ENCODE peak calls at places on chromosomes 5 and 9, in six cellular contexts. One of them, this sample, is unnamed.

GRCh38 chr5:135195267-135195603 is 161.2 kb upstream of the PITX1 start:
- DNase-seq in fibroblast of pulmonary artery: peak
- DNase-seq in omental fat pad: no peak
- DNase-seq in Peyer's patch: no peak
- DNase-seq in foreskin fibroblast: no peak
- DNase-seq in B cell: no peak
- DNase-seq in this sample: peak

GRCh38 chr5:51095481-51095880 is 287.8 kb upstream of the ISL1 start:
- DNase-seq in fibroblast of pulmonary artery: no peak
- DNase-seq in omental fat pad: no peak
- DNase-seq in Peyer's patch: no peak
- DNase-seq in foreskin fibroblast: no peak
- DNase-seq in B cell: no peak
- DNase-seq in this sample: no peak

GRCh38 chr5:37839441-37840035 is 303 bp downstream of the GDNF start:
- DNase-seq in fibroblast of pulmonary artery: peak
- DNase-seq in omental fat pad: no peak
- DNase-seq in Peyer's patch: no peak
- DNase-seq in foreskin fibroblast: peak
- DNase-seq in B cell: no peak
- DNase-seq in this sample: no peak

GRCh38 chr5:119470851-119471451 is 18.7 kb downstream of the HSD17B4 start:
- DNase-seq in fibroblast of pulmonary artery: peak
- DNase-seq in omental fat pad: no peak
- DNase-seq in Peyer's patch: no peak
- DNase-seq in foreskin fibroblast: peak
- DNase-seq in B cell: no peak
- DNase-seq in this sample: peak

GRCh38 chr5:133580618-133581017 is 31.7 kb downstream of the FSTL4 start:
- DNase-seq in fibroblast of pulmonary artery: no peak
- DNase-seq in omental fat pad: no peak
- DNase-seq in Peyer's patch: no peak
- DNase-seq in foreskin fibroblast: no peak
- DNase-seq in B cell: no peak
- DNase-seq in this sample: no peak

GRCh38 chr5:174690256-174690655 is 34.1 kb upstream of the MSX2 start:
- DNase-seq in fibroblast of pulmonary artery: no peak
- DNase-seq in omental fat pad: no peak
- DNase-seq in Peyer's patch: no peak
- DNase-seq in foreskin fibroblast: peak
- DNase-seq in B cell: no peak
- DNase-seq in this sample: no peak

GRCh38 chr5:138963763-138964371 is 88.7 kb upstream of the LRRTM2 start:
- DNase-seq in fibroblast of pulmonary artery: no peak
- DNase-seq in omental fat pad: no peak
- DNase-seq in Peyer's patch: no peak
- DNase-seq in foreskin fibroblast: peak
- DNase-seq in B cell: no peak
- DNase-seq in this sample: no peak

GRCh38 chr9:6272229-6272597 is 56.0 kb upstream of the TPD52L3 start:
- DNase-seq in fibroblast of pulmonary artery: peak
- DNase-seq in omental fat pad: no peak
- DNase-seq in Peyer's patch: no peak
- DNase-seq in foreskin fibroblast: peak
- DNase-seq in B cell: no peak
- DNase-seq in this sample: peak

GRCh38 chr5:73318308-73318719 is 130.3 kb downstream of the FOXD1 start:
- DNase-seq in fibroblast of pulmonary artery: no peak
- DNase-seq in omental fat pad: no peak
- DNase-seq in Peyer's patch: no peak
- DNase-seq in foreskin fibroblast: no peak
- DNase-seq in B cell: no peak
- DNase-seq in this sample: peak

GRCh38 chr5:109645591-109646236 is 44.0 kb upstream of the MAN2A1 start:
- DNase-seq in fibroblast of pulmonary artery: no peak
- DNase-seq in omental fat pad: no peak
- DNase-seq in Peyer's patch: no peak
- DNase-seq in foreskin fibroblast: no peak
- DNase-seq in B cell: no peak
- DNase-seq in this sample: peak

GRCh38 chr9:68488126-68488525 is 52.6 kb downstream of the TMEM252 start:
- DNase-seq in fibroblast of pulmonary artery: no peak
- DNase-seq in omental fat pad: no peak
- DNase-seq in Peyer's patch: no peak
- DNase-seq in foreskin fibroblast: no peak
- DNase-seq in B cell: no peak
- DNase-seq in this sample: no peak

GRCh38 chr9:35603506-35603985 is 1.5 kb upstream of the TESK1 start:
- DNase-seq in fibroblast of pulmonary artery: peak
- DNase-seq in omental fat pad: no peak
- DNase-seq in Peyer's patch: peak
- DNase-seq in foreskin fibroblast: peak
- DNase-seq in B cell: no peak
- DNase-seq in this sample: no peak

GRCh38 chr5:113071401-113071800 is 94.8 kb downstream of the DCP2 start:
- DNase-seq in fibroblast of pulmonary artery: no peak
- DNase-seq in omental fat pad: no peak
- DNase-seq in Peyer's patch: no peak
- DNase-seq in foreskin fibroblast: no peak
- DNase-seq in B cell: no peak
- DNase-seq in this sample: no peak

GRCh38 chr5:156475831-156476551 is 149.0 kb downstream of the SGCD start:
- DNase-seq in fibroblast of pulmonary artery: peak
- DNase-seq in omental fat pad: no peak
- DNase-seq in Peyer's patch: no peak
- DNase-seq in foreskin fibroblast: peak
- DNase-seq in B cell: no peak
- DNase-seq in this sample: peak

GRCh38 chr5:128665747-128666355 is 127.8 kb upstream of the FBN2 start:
- DNase-seq in fibroblast of pulmonary artery: no peak
- DNase-seq in omental fat pad: no peak
- DNase-seq in Peyer's patch: no peak
- DNase-seq in foreskin fibroblast: no peak
- DNase-seq in B cell: no peak
- DNase-seq in this sample: no peak

GRCh38 chr9:134853893-134854292 is 26.7 kb upstream of the FCN2 start:
- DNase-seq in fibroblast of pulmonary artery: no peak
- DNase-seq in omental fat pad: no peak
- DNase-seq in Peyer's patch: no peak
- DNase-seq in foreskin fibroblast: no peak
- DNase-seq in B cell: no peak
- DNase-seq in this sample: no peak
- TF ChIP-seq CTCF in fibroblast of pulmonary artery: no peak
- TF ChIP-seq CTCF in omental fat pad: no peak
- TF ChIP-seq CTCF in Peyer's patch: no peak
- TF ChIP-seq CTCF in foreskin fibroblast: no peak
- TF ChIP-seq CTCF in B cell: no peak
- TF ChIP-seq CTCF in this sample: no peak

GRCh38 chr5:173515526-173515925 is 100.9 kb downstream of the BOD1 start:
- DNase-seq in fibroblast of pulmonary artery: peak
- DNase-seq in omental fat pad: no peak
- DNase-seq in Peyer's patch: no peak
- DNase-seq in foreskin fibroblast: peak
- DNase-seq in B cell: no peak
- DNase-seq in this sample: no peak

GRCh38 chr5:173509060-173509459 is 107.4 kb downstream of the BOD1 start:
- DNase-seq in fibroblast of pulmonary artery: no peak
- DNase-seq in omental fat pad: no peak
- DNase-seq in Peyer's patch: no peak
- DNase-seq in foreskin fibroblast: no peak
- DNase-seq in B cell: no peak
- DNase-seq in this sample: no peak

GRCh38 chr5:173513521-173513991 is 102.9 kb downstream of the BOD1 start:
- DNase-seq in fibroblast of pulmonary artery: no peak
- DNase-seq in omental fat pad: no peak
- DNase-seq in Peyer's patch: no peak
- DNase-seq in foreskin fibroblast: peak
- DNase-seq in B cell: no peak
- DNase-seq in this sample: peak

GRCh38 chr5:173514666-173515065 is 101.8 kb downstream of the BOD1 start:
- DNase-seq in fibroblast of pulmonary artery: no peak
- DNase-seq in omental fat pad: no peak
- DNase-seq in Peyer's patch: no peak
- DNase-seq in foreskin fibroblast: no peak
- DNase-seq in B cell: no peak
- DNase-seq in this sample: no peak

GRCh38 chr5:173512637-173513435 is 103.6 kb downstream of the BOD1 start:
- DNase-seq in fibroblast of pulmonary artery: no peak
- DNase-seq in omental fat pad: no peak
- DNase-seq in Peyer's patch: no peak
- DNase-seq in foreskin fibroblast: no peak
- DNase-seq in B cell: no peak
- DNase-seq in this sample: no peak
- TF ChIP-seq CTCF in fibroblast of pulmonary artery: no peak
- TF ChIP-seq CTCF in omental fat pad: no peak
- TF ChIP-seq CTCF in Peyer's patch: no peak
- TF ChIP-seq CTCF in foreskin fibroblast: no peak
- TF ChIP-seq CTCF in B cell: no peak
- TF ChIP-seq CTCF in this sample: no peak

DNA sequence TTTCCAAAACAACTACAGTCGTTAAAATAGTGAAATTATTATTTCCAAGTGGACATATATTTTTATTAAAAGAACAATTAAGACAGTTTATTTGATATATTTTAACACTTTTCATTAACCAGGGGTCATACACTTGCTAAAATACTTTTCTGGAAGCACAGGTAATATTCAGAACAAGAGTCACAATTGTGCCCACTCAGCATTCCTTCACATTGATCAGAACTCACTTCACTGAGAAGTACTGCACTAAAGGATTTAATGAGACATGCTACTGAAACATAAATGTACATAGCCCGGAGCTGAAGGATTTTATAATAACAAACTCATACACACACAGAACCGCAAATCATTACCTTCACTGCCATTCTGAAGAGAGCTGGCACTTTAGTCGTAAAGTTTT is 361.8 kb downstream of the ARL15 start:
- DNase-seq in fibroblast of pulmonary artery: no peak
- DNase-seq in omental fat pad: no peak
- DNase-seq in Peyer's patch: no peak
- DNase-seq in foreskin fibroblast: no peak
- DNase-seq in B cell: no peak
- DNase-seq in this sample: no peak
- TF ChIP-seq CTCF in fibroblast of pulmonary artery: no peak
- TF ChIP-seq CTCF in omental fat pad: no peak
- TF ChIP-seq CTCF in Peyer's patch: no peak
- TF ChIP-seq CTCF in foreskin fibroblast: no peak
- TF ChIP-seq CTCF in B cell: no peak
- TF ChIP-seq CTCF in this sample: no peak

GRCh38 chr5:33297760-33298216 is 143.0 kb upstream of the TARS1 start:
- DNase-seq in fibroblast of pulmonary artery: no peak
- DNase-seq in omental fat pad: no peak
- DNase-seq in Peyer's patch: no peak
- DNase-seq in foreskin fibroblast: no peak
- DNase-seq in B cell: no peak
- DNase-seq in this sample: no peak
- TF ChIP-seq CTCF in fibroblast of pulmonary artery: no peak
- TF ChIP-seq CTCF in omental fat pad: no peak
- TF ChIP-seq CTCF in Peyer's patch: no peak
- TF ChIP-seq CTCF in foreskin fibroblast: no peak
- TF ChIP-seq CTCF in B cell: no peak
- TF ChIP-seq CTCF in this sample: no peak

GRCh38 chr5:30405821-30406220 is 787.7 kb upstream of the CDH6 start:
- DNase-seq in fibroblast of pulmonary artery: peak
- DNase-seq in omental fat pad: no peak
- DNase-seq in Peyer's patch: no peak
- DNase-seq in foreskin fibroblast: no peak
- DNase-seq in B cell: no peak
- DNase-seq in this sample: peak

GRCh38 chr5:30398427-30398826 is 795.1 kb upstream of the CDH6 start:
- DNase-seq in fibroblast of pulmonary artery: no peak
- DNase-seq in omental fat pad: no peak
- DNase-seq in Peyer's patch: no peak
- DNase-seq in foreskin fibroblast: no peak
- DNase-seq in B cell: no peak
- DNase-seq in this sample: no peak

DNA sequence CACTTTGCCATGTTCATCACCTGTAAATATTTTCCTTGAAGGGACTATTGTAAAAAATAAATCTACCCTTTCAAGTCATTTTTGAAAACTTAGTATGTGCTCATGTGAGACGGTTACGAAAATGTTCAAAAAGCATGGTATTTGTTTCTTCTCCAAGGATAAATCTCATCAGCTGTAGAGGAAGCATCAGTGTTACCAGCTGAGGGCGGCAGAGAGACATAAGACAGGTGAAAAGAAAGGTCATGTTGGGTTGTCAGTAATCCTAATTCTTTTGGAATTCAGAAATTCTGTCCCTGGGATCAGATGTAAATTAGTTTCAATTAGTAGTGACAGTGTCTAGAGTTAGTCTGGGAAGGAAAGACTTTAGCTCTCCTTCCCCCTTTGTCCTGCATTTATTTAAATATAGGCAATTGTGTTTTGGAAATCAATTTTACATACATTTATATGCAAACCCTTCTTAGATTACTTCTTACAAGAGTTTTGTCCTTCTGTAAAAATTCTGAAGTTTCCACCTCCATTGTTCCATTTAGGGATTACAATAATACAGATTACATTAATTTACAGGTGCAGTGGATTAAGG is 791.9 kb upstream of the CDH6 start:
- DNase-seq in fibroblast of pulmonary artery: peak
- DNase-seq in omental fat pad: peak
- DNase-seq in Peyer's patch: no peak
- DNase-seq in foreskin fibroblast: no peak
- DNase-seq in B cell: no peak
- DNase-seq in this sample: peak
- TF ChIP-seq CTCF in fibroblast of pulmonary artery: peak
- TF ChIP-seq CTCF in omental fat pad: no peak
- TF ChIP-seq CTCF in Peyer's patch: peak
- TF ChIP-seq CTCF in foreskin fibroblast: peak
- TF ChIP-seq CTCF in B cell: no peak
- TF ChIP-seq CTCF in this sample: peak

GRCh38 chr5:30341492-30341891 is 852.0 kb upstream of the CDH6 start:
- DNase-seq in fibroblast of pulmonary artery: no peak
- DNase-seq in omental fat pad: no peak
- DNase-seq in Peyer's patch: no peak
- DNase-seq in foreskin fibroblast: no peak
- DNase-seq in B cell: no peak
- DNase-seq in this sample: no peak
- TF ChIP-seq CTCF in fibroblast of pulmonary artery: no peak
- TF ChIP-seq CTCF in omental fat pad: no peak
- TF ChIP-seq CTCF in Peyer's patch: no peak
- TF ChIP-seq CTCF in foreskin fibroblast: no peak
- TF ChIP-seq CTCF in B cell: no peak
- TF ChIP-seq CTCF in this sample: no peak

DNA sequence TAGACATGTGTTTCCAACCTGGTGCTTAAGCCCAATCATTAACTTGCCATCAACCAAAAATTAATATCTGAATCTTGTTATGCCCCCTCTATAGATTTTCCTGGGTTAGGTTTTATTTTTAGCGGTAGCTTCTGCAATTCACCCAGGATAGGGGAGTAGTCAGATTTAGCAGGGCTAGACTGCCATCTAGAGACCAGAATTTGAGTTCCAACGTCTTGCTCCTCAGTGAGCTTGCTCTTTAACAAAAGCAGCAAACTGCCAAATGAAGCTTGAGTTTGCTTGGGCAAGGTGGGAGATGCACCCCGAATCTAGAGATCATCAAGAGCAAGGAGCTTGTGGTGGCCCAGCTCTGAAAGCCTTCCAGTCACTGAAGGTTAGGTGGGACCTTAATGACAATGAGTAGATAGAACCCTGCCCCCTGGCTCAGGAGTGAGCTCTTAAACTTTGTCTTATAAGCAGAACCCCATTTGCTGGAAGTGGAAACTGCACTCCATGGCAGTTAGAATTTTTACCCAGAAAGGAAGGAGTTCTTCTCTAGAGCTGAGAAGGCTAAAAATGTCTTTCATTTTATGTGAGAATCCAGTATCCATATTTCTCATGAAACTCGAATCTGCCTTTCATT is 456.1 kb downstream of the RASEF start:
- DNase-seq in fibroblast of pulmonary artery: peak
- DNase-seq in omental fat pad: no peak
- DNase-seq in Peyer's patch: no peak
- DNase-seq in foreskin fibroblast: peak
- DNase-seq in B cell: no peak
- DNase-seq in this sample: peak
- TF ChIP-seq CTCF in fibroblast of pulmonary artery: peak
- TF ChIP-seq CTCF in omental fat pad: no peak
- TF ChIP-seq CTCF in Peyer's patch: peak
- TF ChIP-seq CTCF in foreskin fibroblast: peak
- TF ChIP-seq CTCF in B cell: peak
- TF ChIP-seq CTCF in this sample: peak